ENCODE peak calls at places on chromosomes 4 and X, in four cellular contexts. H is mesenteric fat pad, G is NCI-H1092, K is tibial artery. I is an unnamed sample.

GRCh38 chrX:125003746-125004446 is 315.8 kb upstream of the TEX13C start:
- DNase-seq in H (no peak), K (no peak), G (no peak), I (no peak)

GRCh38 chrX:118665204-118665603 is 62.2 kb upstream of the IL13RA1 start:
- DNase-seq in G (no peak), K (no peak), H (no peak), I (no peak)

GRCh38 chrX:118346258-118347094 is 570 bp downstream of the WDR44 start:
- DNase-seq in G (peak; percentile 51), K (peak; percentile 28), H (no peak), I (peak; percentile 87)

GRCh38 chr4:89226665-89227572 is 80.7 kb downstream of the GPRIN3 start:
- DNase-seq in H (no peak), K (peak; percentile 63), G (peak; percentile 83), I (no peak)

GRCh38 chr4:172950990-172951389 is 217.6 kb upstream of the GALNT7 start:
- DNase-seq in K (no peak), H (no peak), G (no peak), I (no peak)

GRCh38 chr4:163111588-163111987 is 55.1 kb downstream of the NAF1 start:
- DNase-seq in G (no peak), H (no peak), K (no peak), I (no peak)

GRCh38 chrX:128020701-128021100 is 31.5 kb downstream of the ACTRT1 start:
- DNase-seq in H (no peak), G (no peak), K (no peak), I (no peak)

GRCh38 chr4:139642364-139642763 is 23.3 kb upstream of the MGST2 start:
- DNase-seq in K (no peak), G (no peak), H (no peak), I (no peak)

GRCh38 chrX:39152106-39152649 is 350.9 kb downstream of the MID1IP1 start:
- DNase-seq in H (no peak), K (no peak), G (peak; percentile 68), I (no peak)

GRCh38 chr4:82372502-82372873 is 1.3 kb downstream of the HNRNPD start:
- DNase-seq in K (peak; percentile 32), G (peak; percentile 24), H (no peak), I (no peak)

GRCh38 chr4:32002037-32002747 is 1282.0 kb downstream of the PCDH7 start:
- DNase-seq in G (no peak), K (no peak), H (no peak), I (no peak)

GRCh38 chr4:6688879-6689505 is 4.7 kb upstream of the S100P start:
- DNase-seq in G (no peak), H (no peak), K (no peak), I (peak; percentile 91)

GRCh38 chr4:53840643-53841042 is 223.8 kb downstream of the CHIC2 start:
- DNase-seq in K (no peak), H (no peak), G (no peak), I (no peak)

GRCh38 chr4:8540072-8540471 is 40.1 kb upstream of the GPR78 start:
- DNase-seq in G (no peak), K (no peak), H (peak; percentile 64), I (no peak)

GRCh38 chrX:16869393-16870094 is 618 bp downstream of the RBBP7 start:
- DNase-seq in G (peak; percentile 24), K (peak; percentile 20), H (no peak), I (no peak)

GRCh38 chr4:131366724-131367123 is 1782.4 kb upstream of the PCDH10 start:
- DNase-seq in K (no peak), G (no peak), H (no peak), I (no peak)

GRCh38 chr4:40409835-40410234 is 74.7 kb downstream of the CHRNA9 start:
- DNase-seq in G (no peak), H (no peak), K (no peak), I (no peak)

GRCh38 chrX:71846429-71846828 is 64.2 kb upstream of the NHSL2 start:
- DNase-seq in K (no peak), G (no peak), H (no peak), I (no peak)

I was measured in osteocyte.